ENCODE peak calls at places on chromosomes 6 and 20, in six cellular contexts. L is HCT116, Z is GM23338, F is upper lobe of left lung, R is SK-N-SH, W is GM12892. O is an unnamed sample.
A peak's percentile ranks its signal among the peaks of the same experiment; 100 is the strongest.

GRCh38 chr6:15661815-15662245 is 998 bp downstream of the DTNBP1 start:
- DNase-seq in L (no peak), Z (no peak), F (no peak), R (no peak), W (no peak), O (no peak)

GRCh38 chr20:19022791-19023448 is 189.5 kb upstream of the SLC24A3 start:
- DNase-seq in L (no peak), Z (no peak), F (no peak), R (no peak), W (no peak), O (no peak)

GRCh38 chr20:43925786-43926185 is 11.1 kb downstream of the TOX2 start:
- DNase-seq in L (no peak), Z (no peak), F (no peak), R (peak; percentile 67), W (no peak), O (peak; percentile 89)

GRCh38 chr6:159727717-159728440 is 573 bp downstream of the WTAP start:
- DNase-seq in L (no peak), Z (peak; percentile 54), F (no peak), R (no peak), W (peak; percentile 37), O (no peak)

GRCh38 chr6:93419304-93420162 is at the start of gene EPHA7:
- DNase-seq in L (no peak), Z (peak; percentile 98), F (peak; percentile 97), R (peak; percentile 96), W (peak; percentile 22), O (peak; percentile 72)

GRCh38 chr6:20724443-20724842 is 190.2 kb downstream of the CDKAL1 start:
- DNase-seq in L (no peak), Z (peak; percentile 51), F (no peak), R (no peak), W (no peak), O (no peak)

GRCh38 chr6:169800668-169801395 is 49.4 kb downstream of the ERMARD start:
- DNase-seq in L (peak; percentile 13), Z (no peak), F (peak; percentile 69), R (no peak), W (no peak), O (no peak)

GRCh38 chr6:127514396-127515227 is 4.5 kb downstream of the MTCL3 start:
- DNase-seq in L (no peak), Z (peak; percentile 86), F (peak; percentile 87), R (peak; percentile 28), W (no peak), O (no peak)

GRCh38 chr6:39881851-39882566 is 52.3 kb downstream of the MOCS1 start:
- DNase-seq in L (no peak), Z (no peak), F (no peak), R (no peak), W (no peak), O (no peak)

GRCh38 chr6:36724514-36725385 is 27.1 kb downstream of the RAB44 start:
- DNase-seq in L (peak; percentile 78), Z (peak; percentile 94), F (no peak), R (peak; percentile 85), W (no peak), O (no peak)

GRCh38 chr6:95249176-95249575 is 328.2 kb upstream of the MANEA start:
- DNase-seq in L (no peak), Z (no peak), F (no peak), R (no peak), W (no peak), O (peak; percentile 96)

GRCh38 chr6:170445984-170446383 is 107.1 kb downstream of the PSMB1 start:
- DNase-seq in L (no peak), Z (no peak), F (no peak), R (no peak), W (no peak), O (no peak)

GRCh38 chr6:112031956-112032355 is 21.9 kb upstream of the CCN6 start:
- DNase-seq in L (no peak), Z (no peak), F (no peak), R (no peak), W (no peak), O (no peak)

GRCh38 chr20:64254571-64255360 is 782 bp upstream of the PCMTD2 start:
- DNase-seq in L (no peak), Z (no peak), F (peak; percentile 65), R (no peak), W (no peak), O (no peak)

GRCh38 chr6:21263531-21264287 is 329.8 kb upstream of the SOX4 start:
- DNase-seq in L (no peak), Z (no peak), F (peak; percentile 16), R (no peak), W (peak; percentile 46), O (no peak)

GRCh38 chr6:43367245-43367984 is 2.0 kb downstream of the ZNF318 start:
- DNase-seq in L (no peak), Z (no peak), F (no peak), R (no peak), W (no peak), O (no peak)

GRCh38 chr6:167588920-167589614 is 237.6 kb upstream of the AFDN start:
- DNase-seq in L (no peak), Z (no peak), F (peak; percentile 76), R (no peak), W (no peak), O (no peak)

GRCh38 chr6:167583412-167583811 is 243.3 kb upstream of the AFDN start:
- DNase-seq in L (no peak), Z (no peak), F (no peak), R (no peak), W (no peak), O (no peak)

GRCh38 chr6:167590193-167590592 is 236.5 kb upstream of the AFDN start:
- DNase-seq in L (no peak), Z (no peak), F (no peak), R (no peak), W (no peak), O (no peak)

GRCh38 chr6:167589615-167589940 is 237.1 kb upstream of the AFDN start:
- DNase-seq in L (no peak), Z (no peak), F (no peak), R (no peak), W (no peak), O (no peak)

DNA sequence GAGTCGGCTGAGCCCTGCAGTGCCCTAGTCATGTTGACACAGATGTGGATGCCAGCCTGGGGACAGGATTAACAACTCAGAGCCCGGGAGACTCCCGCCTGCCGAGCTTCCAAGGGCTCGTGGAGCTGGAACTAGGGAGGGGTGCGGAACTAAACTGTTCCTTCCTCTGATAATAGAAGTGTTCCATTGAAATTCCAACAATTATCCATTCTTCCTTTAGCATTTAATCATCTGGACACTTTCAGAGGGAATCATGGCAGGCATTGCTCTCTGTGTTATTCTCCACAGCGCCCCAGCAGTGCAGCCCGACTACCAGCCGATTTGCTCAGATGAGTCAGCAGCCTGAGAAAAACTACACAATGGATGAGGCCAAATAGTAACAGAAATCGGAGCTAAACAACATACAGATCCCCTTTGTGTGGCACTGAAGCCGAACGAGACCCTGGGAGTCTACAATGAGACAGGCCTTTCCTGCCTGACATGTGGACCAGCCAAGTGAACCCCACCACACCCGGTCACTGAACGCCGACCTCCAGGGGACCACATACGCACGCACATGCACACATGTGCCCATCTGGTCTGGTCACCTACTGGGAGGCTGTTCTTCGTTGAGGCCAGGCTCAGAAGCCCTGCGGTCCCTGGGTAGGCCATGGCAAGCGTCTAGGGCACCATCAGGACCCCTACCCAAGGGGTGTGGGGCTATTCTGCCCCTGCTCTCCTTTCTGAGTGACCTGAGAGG is 238.4 kb upstream of the AFDN start:
- DNase-seq in L (no peak), Z (no peak), F (no peak), R (no peak), W (no peak), O (no peak)
- TF ChIP-seq POLR2AphosphoS5 in L (no peak), Z (no peak), F (no peak), R (no peak), W (no peak), O (no peak)

GRCh38 chr20:36758276-36758675 is 12.4 kb upstream of the NDRG3 start:
- DNase-seq in L (no peak), Z (no peak), F (no peak), R (no peak), W (no peak), O (no peak)

GRCh38 chr20:36756482-36756881 is 10.6 kb upstream of the NDRG3 start:
- DNase-seq in L (no peak), Z (no peak), F (no peak), R (no peak), W (no peak), O (no peak)

GRCh38 chr20:36754656-36755222 is 8.8 kb upstream of the NDRG3 start:
- DNase-seq in L (peak; percentile 37), Z (peak; percentile 88), F (no peak), R (peak; percentile 71), W (no peak), O (peak; percentile 24)

DNA sequence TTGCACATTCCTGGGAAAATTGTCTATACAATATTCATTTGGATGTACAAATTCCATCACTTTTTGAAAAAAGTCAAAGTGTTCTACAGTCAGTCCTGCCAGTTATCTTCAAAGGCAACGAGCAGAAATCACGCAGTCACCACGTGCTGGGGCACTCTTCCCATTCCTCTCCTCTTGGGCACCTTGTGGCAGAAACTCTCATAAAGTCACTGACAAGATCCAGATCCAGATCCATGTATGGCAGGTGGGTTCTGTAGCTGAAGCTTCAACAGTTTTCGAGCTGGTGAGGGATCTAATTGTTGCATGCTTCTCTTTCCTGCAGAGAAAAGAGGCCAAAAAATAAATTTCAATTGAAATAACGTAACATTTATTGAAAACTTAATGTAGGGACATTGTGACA is 6.7 kb upstream of the NDRG3 start:
- DNase-seq in L (no peak), Z (no peak), F (no peak), R (no peak), W (no peak), O (no peak)
- TF ChIP-seq POLR2AphosphoS5 in L (no peak), Z (no peak), F (no peak), R (no peak), W (no peak), O (no peak)

DNA sequence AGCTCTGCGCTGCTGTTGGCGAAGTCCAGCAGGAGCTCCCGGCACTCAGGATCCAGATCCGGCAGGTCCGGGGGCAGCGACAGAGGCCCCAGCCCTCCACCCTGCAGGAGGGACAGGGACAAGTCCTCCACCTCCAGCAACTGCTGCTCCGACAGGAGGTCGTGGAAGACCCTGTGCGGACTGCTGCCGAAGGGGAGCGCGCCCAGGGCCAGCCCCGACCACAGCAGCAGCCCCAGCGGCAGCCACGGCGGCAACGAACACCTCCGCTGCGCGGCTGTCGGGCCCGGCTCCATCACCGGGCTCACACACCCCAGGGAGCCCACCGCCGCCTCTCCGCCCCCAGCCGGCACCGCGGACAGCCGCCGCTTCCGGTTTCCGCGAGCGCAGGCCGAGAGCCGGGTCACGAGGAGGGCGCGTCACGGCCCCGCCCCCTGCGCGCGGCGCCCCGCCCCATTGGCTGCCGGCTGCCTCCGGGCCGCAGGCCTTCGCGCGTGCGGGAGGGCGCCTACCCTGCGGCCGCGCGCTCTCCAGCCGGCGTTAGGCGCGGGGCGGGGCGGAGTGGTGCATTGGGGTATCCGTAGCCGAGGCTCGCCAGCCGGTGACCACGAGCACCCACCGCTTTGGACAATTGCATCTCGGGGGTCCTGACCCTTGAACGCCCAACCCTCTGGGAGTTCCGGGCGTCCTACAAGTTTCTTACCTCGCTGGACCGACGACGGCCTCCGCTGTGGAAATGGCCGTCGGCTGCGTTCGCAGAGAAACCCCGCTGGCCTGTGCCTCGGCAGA is at the start of gene OSTM1:
- DNase-seq in L (peak; percentile 51), Z (peak; percentile 90), F (peak; percentile 100), R (peak; percentile 99), W (peak; percentile 97), O (no peak)
- TF ChIP-seq POLR2AphosphoS5 in L (peak; percentile 86), Z (peak; percentile 85), F (peak; percentile 62), R (peak; percentile 72), W (peak; percentile 50), O (peak; percentile 88)

DNA sequence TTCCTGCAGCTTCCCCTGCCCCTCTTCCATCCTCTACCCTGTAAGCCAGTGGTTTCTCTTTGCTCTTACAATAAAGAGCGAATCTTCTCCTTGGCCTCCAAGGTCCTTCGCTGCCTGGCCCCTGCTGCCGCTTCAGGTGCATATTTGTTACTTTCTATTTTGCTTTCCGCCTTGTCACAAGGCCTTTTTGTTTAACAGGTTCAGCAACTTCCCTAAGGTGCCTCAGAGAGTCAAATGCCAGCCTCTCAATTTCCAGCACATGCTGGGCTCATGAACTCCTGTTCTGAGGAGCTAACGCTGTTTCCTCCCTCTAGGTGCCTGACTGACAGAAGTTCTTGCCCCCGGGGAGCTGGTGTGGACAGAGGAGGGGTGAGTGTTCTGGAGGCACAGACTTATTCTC is 42.4 kb upstream of the EPB41L1 start:
- DNase-seq in L (no peak), Z (no peak), F (no peak), R (no peak), W (no peak), O (no peak)
- TF ChIP-seq POLR2AphosphoS5 in L (no peak), Z (no peak), F (no peak), R (no peak), W (no peak), O (no peak)

O was measured in SK-N-MC.